ENCODE peak calls at places on chromosome 11, in ten cellular contexts. L is A673; U is PC-3; S is HepG2; W is tibial artery; Z is kidney; H is left ventricle myocardium inferior; I is adrenal gland; N is CD8-positive, alpha-beta memory T cell; V is SJCRH30. A is an unnamed sample.

GRCh38 chr11:32792111-32792947 is 2.1 kb downstream of the CCDC73 start:
- DNase-seq in L (no peak), U (peak), S (no peak), W (no peak), Z (no peak), H (no peak), I (no peak), N (no peak), V (no peak), A (no peak)

GRCh38 chr11:36744375-36745168 is 146.5 kb upstream of the RAG2 start:
- DNase-seq in L (peak), U (peak), S (peak), W (peak), Z (peak), H (peak), I (peak), N (peak), V (peak), A (no peak)

GRCh38 chr11:26753738-26754504 is 32.1 kb upstream of the SLC5A12 start:
- DNase-seq in L (peak), U (peak), S (peak), W (peak), Z (no peak), H (no peak), I (peak), N (no peak), V (peak), A (no peak)

GRCh38 chr11:576791-577610 is 731 bp downstream of the PHRF1 start:
- DNase-seq in L (no peak), U (no peak), S (no peak), W (no peak), Z (peak), H (no peak), I (no peak), N (no peak), V (no peak), A (no peak)

GRCh38 chr11:58900479-58901420 is 38.5 kb upstream of the GLYATL1 start:
- DNase-seq in L (peak), U (peak), S (peak), W (peak), Z (no peak), H (peak), I (peak), N (no peak), V (peak), A (peak)

GRCh38 chr11:86370922-86371614 is 3.6 kb upstream of the CCDC81 start:
- DNase-seq in L (peak), U (peak), S (peak), W (no peak), Z (no peak), H (no peak), I (no peak), N (no peak), V (peak), A (no peak)

GRCh38 chr11:95074806-95075563 is 8.3 kb downstream of the SRSF8 start:
- DNase-seq in L (peak), U (peak), S (no peak), W (peak), Z (peak), H (peak), I (peak), N (no peak), V (peak), A (no peak)

GRCh38 chr11:120168960-120169681 is 31.2 kb upstream of the TRIM29 start:
- DNase-seq in L (peak), U (peak), S (peak), W (no peak), Z (peak), H (peak), I (peak), N (peak), V (peak), A (peak)

GRCh38 chr11:69444381-69445130 is 36.9 kb upstream of the LINC01488 start:
- DNase-seq in L (peak), U (peak), S (peak), W (peak), Z (peak), H (peak), I (peak), N (no peak), V (no peak), A (peak)
- H3K27ac ChIP-seq in L (peak), U (no peak), S (no peak), W (peak), Z (peak), H (peak), I (peak), N (peak), V (peak), A (peak)

DNA sequence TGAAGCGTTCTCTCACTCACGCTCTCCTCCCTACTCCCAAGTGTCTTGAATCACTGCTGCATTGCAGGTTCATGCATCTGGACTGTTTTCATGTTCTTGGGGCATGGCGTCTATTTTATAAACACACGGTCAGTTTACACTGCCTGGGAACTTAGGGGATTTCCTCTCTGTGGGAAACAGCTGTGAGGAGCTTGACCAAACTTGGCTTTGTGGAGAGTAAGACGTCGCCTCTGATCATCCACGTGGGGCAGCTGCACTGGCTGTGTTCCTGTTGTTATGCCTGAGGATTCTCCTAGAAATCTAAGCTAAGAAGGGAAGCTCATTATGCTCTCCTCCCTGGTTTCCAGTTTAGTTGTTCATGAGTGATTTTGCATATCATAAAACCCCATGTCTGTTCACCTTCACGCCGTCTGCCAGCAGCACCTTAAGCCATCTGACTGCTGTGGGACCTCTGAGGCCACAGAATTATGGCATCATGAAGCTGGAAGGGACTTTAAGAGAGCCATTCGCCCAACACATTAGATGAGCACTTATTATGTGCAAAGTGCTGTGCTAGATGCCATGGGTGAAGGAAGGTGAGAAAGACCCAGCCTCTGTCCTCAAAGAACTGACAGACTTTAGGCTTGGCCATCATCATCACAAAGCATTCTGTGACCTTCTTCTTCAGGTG is 38.8 kb upstream of the POU2AF1 start:
- DNase-seq in L (no peak), U (no peak), S (no peak), W (peak), Z (no peak), H (peak), I (peak), N (no peak), V (peak), A (no peak)
- H3K4me3 ChIP-seq in L (no peak), U (no peak), S (no peak), W (no peak), Z (no peak), H (no peak), I (no peak), N (no peak), V (no peak), A (no peak)

GRCh38 chr11:63611395-63611747 is 2.9 kb downstream of the PLAAT3 start:
- DNase-seq in L (no peak), U (no peak), S (no peak), W (no peak), Z (no peak), H (no peak), I (no peak), N (no peak), V (no peak), A (no peak)
- H3K27ac ChIP-seq in L (no peak), U (no peak), S (no peak), W (no peak), Z (no peak), H (peak), I (peak), N (no peak), V (no peak), A (peak)

DNA sequence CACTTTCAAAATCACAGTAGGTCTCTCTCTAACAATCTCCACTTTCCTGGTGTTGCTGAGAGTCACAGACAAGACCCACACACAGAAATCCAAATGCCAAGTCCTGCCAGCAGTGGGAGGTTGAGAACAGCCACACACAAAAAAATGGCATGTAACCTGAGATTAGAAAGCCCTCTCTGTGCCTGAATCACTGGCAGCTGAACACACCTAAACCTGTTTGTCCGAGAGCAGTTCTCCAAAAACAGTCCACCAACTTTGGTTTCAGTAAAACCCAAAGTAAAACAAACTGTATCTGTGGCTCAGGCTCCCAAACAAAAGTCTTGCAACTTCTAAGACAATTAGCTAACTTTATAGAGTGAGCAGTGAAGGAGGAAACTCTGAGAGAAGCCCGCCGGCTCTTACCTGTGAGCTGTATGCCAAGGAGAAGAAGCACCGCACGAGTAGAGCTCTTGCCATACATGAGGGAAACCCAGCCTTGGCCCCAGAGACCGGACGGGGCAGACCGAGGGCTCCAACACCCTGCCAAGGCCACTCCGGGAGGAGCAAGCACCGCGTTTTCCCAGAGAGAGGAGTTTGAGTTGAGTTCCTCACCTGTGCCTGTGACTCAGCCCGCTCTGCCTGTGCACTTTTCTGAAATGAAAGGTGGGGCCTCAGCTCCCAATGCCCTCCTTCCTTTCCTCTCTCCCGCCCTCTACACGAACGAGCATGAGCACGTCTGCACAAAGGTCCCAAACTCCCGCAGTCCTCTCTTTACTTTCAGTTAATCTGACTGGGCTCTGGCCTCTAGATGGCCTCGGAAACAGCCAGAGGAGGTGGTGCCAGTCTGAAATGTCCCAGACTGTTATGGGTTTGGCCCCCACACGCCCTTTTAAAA is at the start of gene MPZL2:
- DNase-seq in L (no peak), U (peak), S (peak), W (peak), Z (peak), H (peak), I (peak), N (no peak), V (no peak), A (peak)
- H3K4me3 ChIP-seq in L (no peak), U (peak), S (peak), W (peak), Z (peak), H (peak), I (no peak), N (peak), V (no peak), A (peak)

DNA sequence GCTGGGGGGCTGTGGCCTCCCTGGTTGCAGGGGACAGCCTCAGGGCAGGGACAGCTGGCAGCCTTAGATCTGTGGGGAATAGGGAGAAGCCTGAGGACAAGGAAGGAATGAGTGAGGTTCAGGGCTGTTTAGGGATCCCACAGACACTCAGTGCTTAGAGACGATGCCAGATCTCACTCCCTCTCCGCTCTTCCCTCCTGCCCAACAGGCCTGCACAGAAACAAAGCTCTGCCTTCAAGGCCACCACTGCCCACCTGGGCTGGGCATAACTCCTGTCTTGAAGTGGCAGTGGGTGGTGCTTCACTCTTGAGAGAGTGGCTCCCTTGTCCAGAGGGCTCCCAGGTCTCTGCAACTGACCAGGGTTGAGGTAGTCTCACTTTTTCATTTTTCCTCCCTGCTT is 13.1 kb upstream of the CENATAC start:
- DNase-seq in L (no peak), U (no peak), S (no peak), W (no peak), Z (no peak), H (no peak), I (no peak), N (no peak), V (peak), A (no peak)
- H3K27ac ChIP-seq in L (no peak), U (no peak), S (no peak), W (no peak), Z (no peak), H (no peak), I (no peak), N (no peak), V (no peak), A (peak)